ENCODE peak calls at places on chromosomes 12 and 14, in four cellular contexts. D is choroid plexus epithelial cell, Q is neural crest cell, Z is cardiac muscle cell. N is an unnamed sample.

GRCh38 chr12:67747869-67748760 is 99.6 kb downstream of the DYRK2 start:
- DNase-seq in D (peak), Q (no peak), Z (peak), N (no peak)

GRCh38 chr12:11622774-11623375 is 26.6 kb upstream of the ETV6 start:
- DNase-seq in D (peak), Q (no peak), Z (peak), N (no peak)

GRCh38 chr14:22266683-22267082 is 322.3 kb downstream of the DAD1 start:
- DNase-seq in D (no peak), Q (no peak), Z (no peak), N (no peak)

GRCh38 chr14:73457050-73457934 is 1.1 kb downstream of the NUMB start:
- DNase-seq in D (peak), Q (peak), Z (peak), N (no peak)

GRCh38 chr12:40834321-40834720 is 142.1 kb downstream of the CNTN1 start:
- DNase-seq in D (no peak), Q (no peak), Z (no peak), N (no peak)

GRCh38 chr14:99819514-99819913 is 26.3 kb downstream of the EML1 start:
- DNase-seq in D (peak), Q (no peak), Z (no peak), N (no peak)

GRCh38 chr12:57627504-57628279 is 5.3 kb downstream of the B4GALNT1 start:
- DNase-seq in D (no peak), Q (no peak), Z (no peak), N (peak)

GRCh38 chr12:46935448-46935847 is 109.7 kb upstream of the SLC38A4 start:
- DNase-seq in D (no peak), Q (no peak), Z (no peak), N (no peak)

DNA sequence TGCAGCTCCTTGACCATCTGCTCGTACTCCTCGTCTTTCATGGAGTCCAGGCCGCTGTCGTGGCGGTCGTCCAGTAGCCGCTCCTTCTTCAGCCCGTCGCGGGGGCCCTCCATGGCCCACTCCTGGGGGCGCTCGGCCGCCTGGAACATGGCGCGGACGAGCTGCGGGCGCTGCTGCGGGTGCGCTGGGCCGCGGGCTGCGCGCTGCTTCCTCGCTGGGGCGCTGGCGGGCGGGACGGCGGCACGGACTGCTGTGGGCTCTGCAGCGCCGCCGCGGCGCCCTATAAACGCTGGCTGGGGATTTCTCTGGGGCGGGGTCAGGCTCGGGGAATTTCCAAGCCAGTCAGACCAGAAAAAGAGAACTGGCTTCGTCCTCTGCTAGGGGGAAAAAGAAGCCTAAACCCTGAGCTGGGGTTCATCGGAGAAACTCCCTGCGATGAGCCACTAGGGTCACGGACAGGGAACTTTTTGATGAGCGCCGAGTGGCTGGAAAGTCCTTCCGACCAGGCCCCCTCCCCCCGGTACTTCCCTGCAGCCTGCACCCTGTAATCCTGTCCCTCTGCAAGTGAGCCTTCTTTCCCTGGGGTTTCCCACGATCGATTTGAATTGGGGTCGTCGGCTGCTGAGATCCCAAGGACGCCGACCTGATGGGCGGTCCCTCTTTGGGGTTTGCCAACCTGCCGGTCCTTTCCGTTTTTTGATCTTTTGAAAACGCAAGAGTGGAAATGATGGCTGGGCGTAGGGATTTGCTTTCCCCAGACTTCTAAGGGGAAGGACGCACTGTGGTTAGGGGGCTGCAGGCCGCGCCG is at the start of gene NFKBIA:
- DNase-seq in D (peak), Q (peak), Z (peak), N (peak)
- TF ChIP-seq CTCF in D (peak), Q (peak), Z (peak), N (peak)

DNA sequence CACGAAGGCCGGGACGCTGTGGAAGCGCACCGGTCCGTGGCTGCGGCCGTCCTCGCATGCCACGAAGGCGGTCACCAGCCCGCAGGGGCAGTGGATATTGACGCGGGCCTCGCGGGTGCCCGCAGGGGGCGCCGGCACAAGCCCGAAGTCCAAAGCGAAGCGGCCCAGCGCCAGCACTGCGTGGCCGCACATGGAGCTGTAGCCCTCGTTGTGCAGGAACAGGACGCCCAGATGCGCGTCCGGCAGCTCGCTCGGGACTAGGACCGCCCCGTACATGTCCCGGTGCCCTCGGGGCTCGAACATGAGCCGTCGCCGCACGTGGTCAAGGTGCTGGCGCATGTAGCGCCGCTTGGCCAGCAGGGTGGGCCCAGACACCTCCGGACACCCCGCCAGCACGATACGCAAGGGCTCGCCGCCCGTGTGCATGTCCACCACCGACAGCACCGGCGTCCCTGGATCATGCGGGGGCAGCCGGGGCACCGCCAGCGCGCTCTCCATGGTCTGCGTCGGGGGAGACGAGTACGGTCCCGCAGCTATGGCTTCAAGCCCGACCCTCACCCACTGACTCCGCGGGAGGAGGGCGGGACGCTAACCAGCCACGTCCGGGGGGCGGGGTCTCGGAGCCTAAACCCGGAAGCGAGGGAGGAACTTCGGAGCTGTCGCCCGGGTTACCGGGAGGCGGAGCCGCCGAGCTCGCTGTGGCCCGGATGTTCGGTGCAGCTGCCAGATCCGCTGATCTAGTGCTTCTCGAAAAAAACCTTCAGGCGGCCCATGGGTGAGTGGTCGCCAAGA is at the start of the genes JKAMP and L3HYPDH:
- DNase-seq in D (peak), Q (peak), Z (peak), N (peak)
- TF ChIP-seq CTCF in D (peak), Q (peak), Z (peak), N (peak)

GRCh38 chr12:127926004-127926403 is 341.0 kb upstream of the TMEM132C start:
- DNase-seq in D (peak), Q (peak), Z (no peak), N (peak)
- TF ChIP-seq CTCF in D (peak), Q (peak), Z (no peak), N (peak)

GRCh38 chr12:32249701-32250270 is 143.1 kb downstream of the BICD1 start:
- DNase-seq in D (no peak), Q (no peak), Z (no peak), N (no peak)
- TF ChIP-seq CTCF in D (no peak), Q (no peak), Z (no peak), N (no peak)

N was measured in progenitor cell of endocrine pancreas.